ENCODE peak calls at places on chromosomes 2 and 18, in nine cellular contexts. R is stimulated activated CD4-positive, alpha-beta T cell treated with anti-CD3 and anti-CD28 coated beads, Interleukin-1b, Interleukin-23, amount 100 ng/mL, for 4 hours; U is osteocyte; Z is lower leg skin; T is substantia nigra; P is bronchial epithelial cell; E is psoas muscle; I is NCI-H1092; N is NCI-H526. S is an unnamed sample.

GRCh38 chr2:45237128-45237527 is 227.9 kb upstream of the SIX2 start:
- DNase-seq in N (no peak), P (no peak), Z (no peak), T (no peak), R (no peak), U (no peak), E (no peak), I (no peak), S (no peak)

GRCh38 chr2:3968736-3969135 is 265.4 kb downstream of the DCDC2C start:
- DNase-seq in T (no peak), E (no peak), U (no peak), Z (no peak), I (no peak), N (no peak), R (no peak), P (no peak), S (no peak)

GRCh38 chr2:231583982-231584381 is 8.7 kb upstream of the TEX44 start:
- DNase-seq in E (no peak), T (no peak), I (no peak), R (no peak), Z (no peak), P (no peak), U (no peak), N (no peak), S (no peak)

GRCh38 chr2:2573658-2574293 is 242.7 kb upstream of the MYT1L start:
- DNase-seq in U (peak), Z (no peak), E (no peak), R (no peak), N (no peak), T (peak), P (no peak), I (no peak), S (no peak)

GRCh38 chr18:48300463-48300961 is 108.7 kb downstream of the ZBTB7C start:
- DNase-seq in E (no peak), I (peak), N (no peak), P (peak), R (no peak), U (no peak), T (no peak), Z (no peak), S (no peak)

GRCh38 chr2:239371726-239372686 is 28.8 kb downstream of the HDAC4 start:
- DNase-seq in I (no peak), N (no peak), E (no peak), U (no peak), Z (no peak), P (no peak), R (no peak), T (no peak), S (no peak)

GRCh38 chr2:126482582-126483464 is 173.1 kb upstream of the GYPC start:
- DNase-seq in R (no peak), N (peak), E (no peak), U (no peak), P (no peak), T (no peak), I (no peak), Z (no peak), S (no peak)

GRCh38 chr2:172709566-172710291 is 25.9 kb upstream of the RAPGEF4 start:
- DNase-seq in R (no peak), Z (no peak), E (no peak), N (peak), I (no peak), U (no peak), T (no peak), P (no peak), S (no peak)

GRCh38 chr2:168327328-168327727 is 79.9 kb upstream of the STK39 start:
- DNase-seq in I (no peak), N (no peak), R (no peak), E (no peak), P (no peak), T (no peak), Z (no peak), U (no peak), S (no peak)

GRCh38 chr2:178279142-178279541 is 84.8 kb downstream of the OSBPL6 start:
- DNase-seq in Z (no peak), E (no peak), P (peak), R (no peak), I (no peak), U (no peak), T (no peak), N (no peak), S (peak)

GRCh38 chr2:185978634-185979405 is 240.2 kb downstream of the FSIP2 start:
- DNase-seq in T (no peak), E (no peak), N (no peak), P (peak), I (no peak), U (no peak), Z (no peak), R (no peak), S (no peak)

GRCh38 chr18:34222396-34223163 is 2.1 kb downstream of the NOL4 start:
- DNase-seq in T (peak), U (no peak), R (no peak), N (peak), Z (no peak), I (peak), P (peak), E (peak), S (no peak)

GRCh38 chr18:11666176-11666575 is 22.9 kb upstream of the GNAL start:
- DNase-seq in U (peak), N (no peak), Z (no peak), I (no peak), P (no peak), R (no peak), T (no peak), E (no peak), S (no peak)

GRCh38 chr2:145036421-145036901 is 516.5 kb upstream of the ZEB2 start:
- DNase-seq in R (no peak), N (no peak), T (no peak), I (no peak), U (no peak), Z (no peak), E (no peak), P (no peak), S (no peak)

GRCh38 chr2:23497063-23497462 is 112.1 kb downstream of the KLHL29 start:
- DNase-seq in R (no peak), Z (peak), E (no peak), T (no peak), P (peak), I (no peak), N (no peak), U (no peak), S (peak)

GRCh38 chr2:238122287-238123217 is 15.9 kb upstream of the KLHL30 start:
- DNase-seq in U (no peak), P (no peak), T (no peak), I (no peak), E (peak), R (no peak), N (no peak), Z (no peak), S (no peak)

S was measured in pulmonary artery endothelial cell.